ENCODE peak calls at places on chromosome 22, in eight cellular contexts. E is fibroblast of pulmonary artery, K is fibroblast of lung, X is mesothelial cell of epicardium, M is body of pancreas, V is tibial artery, Z is A549, H is right lobe of liver. W is an unnamed sample.

GRCh38 chr22:48100685-48101417 is 1338.4 kb downstream of the TBC1D22A start:
- DNase-seq in E (no peak), K (no peak), X (no peak), M (no peak), V (no peak), Z (no peak), H (no peak), W (no peak)

GRCh38 chr22:20151276-20151588 is 377 bp upstream of the CCDC188 start:
- DNase-seq in E (no peak), K (no peak), X (no peak), M (no peak), V (no peak), Z (no peak), H (no peak), W (no peak)

GRCh38 chr22:22893891-22894739 is 6.5 kb downstream of the IGLL5 start:
- DNase-seq in E (no peak), K (no peak), X (no peak), M (no peak), V (peak), Z (no peak), H (no peak), W (no peak)

GRCh38 chr22:22201185-22201924 is 43.2 kb upstream of the VPREB1 start:
- DNase-seq in E (peak), K (peak), X (no peak), M (no peak), V (no peak), Z (peak), H (no peak), W (no peak)

GRCh38 chr22:20111045-20111688 is 4.7 kb upstream of the RANBP1 start:
- DNase-seq in E (peak), K (peak), X (no peak), M (no peak), V (no peak), Z (peak), H (peak), W (no peak)

GRCh38 chr22:42646569-42647525 is 2.3 kb downstream of the CYB5R3 start:
- DNase-seq in E (peak), K (no peak), X (no peak), M (peak), V (no peak), Z (no peak), H (peak), W (no peak)

GRCh38 chr22:19871845-19872778 is 17.4 kb upstream of the GNB1L start:
- DNase-seq in E (no peak), K (no peak), X (peak), M (no peak), V (peak), Z (no peak), H (peak), W (no peak)

GRCh38 chr22:24410110-24410856 is 17.1 kb upstream of the ADORA2A start:
- DNase-seq in E (no peak), K (peak), X (no peak), M (no peak), V (no peak), Z (no peak), H (no peak), W (no peak)

GRCh38 chr22:42544686-42545085 is 9.1 kb upstream of the SERHL2 start:
- DNase-seq in E (peak), K (no peak), X (no peak), M (no peak), V (no peak), Z (peak), H (no peak), W (no peak)

GRCh38 chr22:41285441-41285819 is 557 bp downstream of the RANGAP1 start:
- DNase-seq in E (peak), K (peak), X (peak), M (peak), V (peak), Z (peak), H (peak), W (no peak)

GRCh38 chr22:24455039-24455438 is 27.6 kb downstream of the ADORA2A start:
- DNase-seq in E (no peak), K (no peak), X (no peak), M (no peak), V (no peak), Z (no peak), H (no peak), W (no peak)

GRCh38 chr22:24983151-24983550 is 30.6 kb downstream of the KIAA1671 start:
- DNase-seq in E (no peak), K (no peak), X (no peak), M (no peak), V (no peak), Z (no peak), H (no peak), W (no peak)

GRCh38 chr22:39717099-39717498 is 146.5 kb downstream of the CACNA1I start:
- DNase-seq in E (no peak), K (no peak), X (no peak), M (no peak), V (no peak), Z (no peak), H (no peak), W (peak)

GRCh38 chr22:20885557-20886323 is 26.9 kb downstream of the SNAP29 start:
- DNase-seq in E (peak), K (peak), X (peak), M (peak), V (peak), Z (peak), H (peak), W (peak)

GRCh38 chr22:24142241-24142640 is 39.0 kb upstream of the SUSD2 start:
- DNase-seq in E (no peak), K (no peak), X (no peak), M (no peak), V (no peak), Z (no peak), H (no peak), W (no peak)

GRCh38 chr22:42803454-42803853 is 53.6 kb downstream of the ARFGAP3 start:
- DNase-seq in E (no peak), K (no peak), X (no peak), M (peak), V (no peak), Z (no peak), H (peak), W (no peak)

GRCh38 chr22:39367040-39367439 is 17.2 kb downstream of the SYNGR1 start:
- DNase-seq in E (no peak), K (no peak), X (no peak), M (no peak), V (no peak), Z (no peak), H (no peak), W (no peak)

GRCh38 chr22:48651036-48651890 is 1176.4 kb downstream of the BRD1 start:
- DNase-seq in E (no peak), K (no peak), X (no peak), M (no peak), V (no peak), Z (no peak), H (no peak), W (no peak)

GRCh38 chr22:49979587-49980264 is 19.2 kb downstream of the PIM3 start:
- DNase-seq in E (peak), K (peak), X (no peak), M (peak), V (peak), Z (peak), H (peak), W (no peak)
- TF ChIP-seq CTCF in E (peak), K (peak), X (no peak), M (peak), V (peak), Z (peak), H (peak), W (peak)

DNA sequence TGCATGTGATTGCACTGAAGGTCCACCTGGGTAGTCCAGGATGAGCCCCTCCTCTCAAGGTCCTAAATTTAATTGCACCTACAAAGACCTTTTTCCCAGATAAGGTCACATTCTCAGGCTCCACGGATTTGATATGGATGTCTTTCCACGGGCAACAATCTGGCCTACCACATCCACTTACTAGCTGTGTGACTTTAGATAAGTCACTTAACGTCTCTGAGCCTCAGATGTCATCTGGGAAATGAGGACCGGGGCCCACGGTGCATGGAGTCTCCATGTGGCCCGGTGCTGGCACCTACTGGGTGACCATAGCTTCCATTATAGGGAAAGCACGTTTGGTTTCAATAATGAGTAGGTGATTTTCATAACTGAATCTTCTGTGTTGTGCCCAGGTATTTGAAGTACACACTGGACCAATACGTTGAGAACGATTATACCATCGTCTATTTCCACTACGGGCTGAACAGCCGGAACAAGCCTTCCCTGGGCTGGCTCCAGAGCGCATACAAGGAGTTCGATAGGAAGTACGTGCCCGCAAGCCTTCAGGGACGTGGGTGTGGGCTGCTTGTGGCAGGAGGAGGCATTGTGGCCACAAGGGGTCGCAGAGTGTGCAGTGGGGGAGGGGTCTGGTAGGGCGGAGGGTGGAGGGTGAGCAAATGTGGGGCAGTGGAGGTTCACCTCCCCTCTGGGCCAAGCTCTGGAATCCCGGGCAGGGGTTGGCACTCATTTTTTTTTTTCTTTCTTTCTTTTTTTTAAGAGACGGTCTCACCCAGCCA is 55.7 kb downstream of the ARHGAP8 start:
- DNase-seq in E (no peak), K (no peak), X (no peak), M (no peak), V (no peak), Z (no peak), H (no peak), W (peak)
- TF ChIP-seq CTCF in E (peak), K (no peak), X (no peak), M (no peak), V (no peak), Z (no peak), H (no peak), W (peak)

GRCh38 chr22:44730034-44730433 is 22.3 kb upstream of the ARHGAP8 start:
- DNase-seq in E (no peak), K (no peak), X (no peak), M (no peak), V (no peak), Z (no peak), H (peak), W (peak)
- TF ChIP-seq CTCF in E (no peak), K (no peak), X (no peak), M (no peak), V (no peak), Z (no peak), H (no peak), W (no peak)

GRCh38 chr22:32164084-32164894 is 5.2 kb upstream of the C22orf42 start:
- DNase-seq in E (no peak), K (no peak), X (no peak), M (no peak), V (no peak), Z (no peak), H (no peak), W (no peak)
- TF ChIP-seq CTCF in E (no peak), K (no peak), X (no peak), M (no peak), V (no peak), Z (no peak), H (no peak), W (no peak)

GRCh38 chr22:38114484-38115398 is 4.3 kb upstream of the BAIAP2L2 start:
- DNase-seq in E (peak), K (peak), X (peak), M (peak), V (peak), Z (peak), H (peak), W (peak)
- TF ChIP-seq CTCF in E (peak), K (peak), X (peak), M (peak), V (peak), Z (peak), H (peak), W (peak)